ENCODE peak calls at places on chromosome 19, in six cellular contexts. T, H, C, K, G and N are unnamed samples.

GRCh38 chr19:29625316-29625715 is 19.2 kb downstream of the POP4 start:
- DNase-seq in T (no peak), G (no peak), C (no peak), K (no peak), H (no peak), N (no peak)

GRCh38 chr19:36152061-36152885 is at the start of gene COX7A1:
- DNase-seq in C (peak), K (peak), G (no peak), H (no peak), T (no peak), N (peak)

GRCh38 chr19:52962394-52963228 is at the start of gene ZNF816:
- DNase-seq in K (peak), G (peak), H (peak), T (peak), C (peak), N (peak)

GRCh38 chr19:29216021-29216420 is 3.1 kb upstream of the UQCRFS1 start:
- DNase-seq in C (no peak), K (no peak), T (no peak), H (no peak), G (no peak), N (no peak)

GRCh38 chr19:50975766-50976165 is 6.4 kb upstream of the KLK6 start:
- DNase-seq in G (peak), H (peak), T (no peak), K (no peak), C (no peak), N (no peak)

GRCh38 chr19:10295305-10295846 is 5.6 kb downstream of the ICAM5 start:
- DNase-seq in H (no peak), T (no peak), G (no peak), K (no peak), C (no peak), N (no peak)

GRCh38 chr19:9309974-9310446 is 372 bp upstream of the ZNF699 start:
- DNase-seq in C (peak), K (peak), G (no peak), T (no peak), H (peak), N (peak)

GRCh38 chr19:44644391-44645016 is 794 bp downstream of the PVR start:
- DNase-seq in H (peak), G (peak), T (no peak), K (peak), C (no peak), N (no peak)

GRCh38 chr19:41546386-41546789 is 29.6 kb upstream of the CEACAM21 start:
- DNase-seq in K (no peak), H (no peak), T (no peak), C (no peak), G (no peak), N (no peak)

GRCh38 chr19:48806818-48807589 is 3.8 kb downstream of the BCAT2 start:
- DNase-seq in G (no peak), C (no peak), K (no peak), H (peak), T (no peak), N (no peak)

GRCh38 chr19:41753936-41754529 is 1.3 kb upstream of the CEACAM6 start:
- DNase-seq in C (no peak), K (no peak), G (no peak), H (peak), T (no peak), N (no peak)

GRCh38 chr19:1016647-1017114 is 4.2 kb downstream of the TMEM259 start:
- DNase-seq in K (no peak), H (peak), T (no peak), G (peak), C (no peak), N (peak)

DNA sequence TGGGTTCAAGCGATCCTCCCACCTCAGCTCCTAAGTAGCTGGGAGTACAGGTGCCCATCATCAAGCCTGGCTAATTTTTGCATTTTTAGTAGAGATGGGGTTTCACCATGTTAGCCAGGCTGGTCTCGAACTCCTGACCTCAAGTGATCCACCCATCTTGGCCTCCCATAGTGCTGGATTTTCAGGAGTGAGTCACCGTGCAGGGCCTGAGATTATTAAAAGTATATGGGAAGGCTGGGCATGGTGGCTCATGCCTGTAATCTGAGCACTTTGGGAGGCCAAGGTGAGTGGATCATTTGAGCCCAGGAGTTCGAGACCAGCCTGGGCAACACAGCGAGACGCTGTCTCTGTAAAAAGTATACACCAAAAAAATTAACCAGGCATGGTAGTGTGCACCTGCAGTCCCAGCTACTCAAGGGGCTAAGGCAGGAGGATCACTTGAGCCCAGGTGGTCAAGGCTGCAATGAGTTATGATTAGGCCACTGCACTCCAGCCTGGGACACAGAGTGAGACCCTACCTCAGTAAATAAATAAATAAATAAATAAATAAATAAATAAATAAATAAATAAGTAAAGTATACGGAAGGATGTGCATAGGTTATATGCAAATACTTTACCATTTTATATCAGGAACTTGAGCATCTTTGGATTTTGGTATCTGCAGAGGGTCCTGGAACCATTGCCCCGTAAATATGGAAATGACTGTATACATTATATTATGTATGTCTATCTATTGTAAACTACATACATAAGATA is 854 bp downstream of the IL12RB1 start:
- DNase-seq in H (no peak), C (no peak), K (no peak), G (no peak), T (no peak), N (no peak)
- H3K4me3 ChIP-seq in H (no peak), C (no peak), K (no peak), G (no peak), T (no peak), N (no peak)

GRCh38 chr19:58439576-58440554 is at the start of gene ZNF132:
- DNase-seq in H (peak), G (peak), K (peak), C (peak), T (peak), N (peak)
- H3K4me3 ChIP-seq in H (peak), G (peak), K (peak), C (peak), T (peak), N (peak)

DNA sequence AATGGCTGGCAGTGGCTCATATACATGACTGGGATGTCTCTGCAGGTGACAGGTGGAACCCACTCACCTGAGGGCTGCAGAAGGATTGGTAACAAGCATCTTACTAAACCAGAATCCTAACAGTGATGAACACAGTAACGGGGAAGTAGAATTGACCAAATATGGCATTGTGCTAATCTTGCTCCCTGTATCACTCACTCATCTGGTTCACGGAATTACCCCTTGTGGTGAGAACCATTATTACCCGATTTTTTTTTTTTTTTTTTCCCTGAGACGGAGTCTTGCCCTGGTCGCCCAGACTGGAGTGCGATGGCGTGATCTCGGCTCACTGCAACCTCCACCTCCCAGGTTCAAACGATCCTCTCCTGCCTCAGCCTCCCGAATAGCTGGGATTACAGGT is 69.5 kb downstream of the PTPRS start:
- DNase-seq in K (no peak), T (no peak), G (no peak), H (no peak), C (no peak), N (no peak)
- H3K4me3 ChIP-seq in K (no peak), T (no peak), G (no peak), H (no peak), C (no peak), N (no peak)

GRCh38 chr19:31070676-31071075 is 278.6 kb downstream of the TSHZ3 start:
- DNase-seq in C (no peak), G (no peak), T (no peak), K (no peak), H (no peak), N (no peak)
- H3K4me3 ChIP-seq in C (no peak), G (no peak), T (no peak), K (no peak), H (no peak), N (no peak)